ENCODE peak calls at places on chromosomes 5 and 9, in eight cellular contexts. H, M, K, B, Q, R, Z and X are unnamed samples.
A peak's percentile ranks its signal among the peaks of the same experiment; 100 is the strongest.

GRCh38 chr5:2187687-2188086 is 305.0 kb upstream of the IRX4 start:
- DNase-seq in H (no peak), M (no peak), K (no peak), B (no peak), Q (no peak), R (no peak), Z (no peak), X (no peak)

GRCh38 chr5:125695994-125696679 is 727.1 kb upstream of the GRAMD2B start:
- DNase-seq in H (no peak), M (no peak), K (no peak), B (no peak), Q (no peak), R (no peak), Z (no peak), X (peak; percentile 40)

GRCh38 chr5:91312698-91313097 is 70.4 kb downstream of the ARRDC3 start:
- DNase-seq in H (no peak), M (peak; percentile 10), K (peak; percentile 9), B (no peak), Q (no peak), R (no peak), Z (no peak), X (no peak)

GRCh38 chr9:81244631-81245030 is 444.7 kb downstream of the TLE1 start:
- DNase-seq in H (no peak), M (no peak), K (no peak), B (no peak), Q (no peak), R (no peak), Z (no peak), X (no peak)

GRCh38 chr5:118752992-118753391 is 235.4 kb downstream of the DTWD2 start:
- DNase-seq in H (no peak), M (no peak), K (no peak), B (no peak), Q (no peak), R (no peak), Z (no peak), X (no peak)

GRCh38 chr9:69121155-69122085 is 52.7 kb upstream of the TJP2 start:
- DNase-seq in H (no peak), M (peak; percentile 64), K (no peak), B (no peak), Q (peak; percentile 74), R (peak; percentile 71), Z (peak; percentile 72), X (no peak)

GRCh38 chr5:173668910-173669309 is 52.5 kb upstream of the BOD1 start:
- DNase-seq in H (no peak), M (no peak), K (no peak), B (no peak), Q (no peak), R (no peak), Z (no peak), X (no peak)

GRCh38 chr5:128644863-128645262 is 106.8 kb upstream of the FBN2 start:
- DNase-seq in H (no peak), M (peak; percentile 92), K (no peak), B (no peak), Q (no peak), R (no peak), Z (no peak), X (peak; percentile 50)

GRCh38 chr5:82068723-82069122 is 96.9 kb downstream of the ATG10 start:
- DNase-seq in H (no peak), M (no peak), K (no peak), B (no peak), Q (no peak), R (no peak), Z (peak; percentile 9), X (no peak)